ENCODE peak calls at places on chromosomes 2 and 18, in ten cellular contexts. W, S, G, X, J, O, T, K, D and U are unnamed samples. For H3K4me1, the result is how much of the 10 kb centered on the place peaks cover.

GRCh38 chr18:45415614-45416013 is 199.7 kb upstream of the SLC14A2 start:
- DNase-seq in W (no peak), S (no peak), G (no peak), X (no peak), J (no peak), O (no peak), T (no peak), K (no peak), D (no peak), U (no peak)

GRCh38 chr2:60550151-60550983 is 3.1 kb downstream of the BCL11A start:
- DNase-seq in W (peak), S (peak), G (peak), X (peak), J (no peak), O (peak), T (peak), K (peak), D (peak), U (peak)

GRCh38 chr2:234861841-234862735 is 89.7 kb upstream of the SH3BP4 start:
- DNase-seq in W (no peak), S (no peak), G (no peak), X (no peak), J (no peak), O (no peak), T (no peak), K (no peak), D (no peak), U (peak)

GRCh38 chr2:119158563-119159347 is at the start of gene C1QL2:
- DNase-seq in W (no peak), S (no peak), G (no peak), X (no peak), J (no peak), O (no peak), T (no peak), K (no peak), D (no peak), U (peak)

GRCh38 chr2:68319397-68320117 is at the start of gene CNRIP1:
- DNase-seq in W (peak), S (peak), G (peak), X (peak), J (peak), O (no peak), T (peak), K (peak), D (no peak), U (peak)

GRCh38 chr2:133171396-133172004 is 396.8 kb downstream of the NCKAP5 start:
- DNase-seq in W (no peak), S (peak), G (peak), X (no peak), J (no peak), O (peak), T (no peak), K (no peak), D (peak), U (peak)

GRCh38 chr2:2183135-2183534 is 147.9 kb downstream of the MYT1L start:
- DNase-seq in W (no peak), S (no peak), G (no peak), X (no peak), J (no peak), O (no peak), T (no peak), K (no peak), D (no peak), U (no peak)

GRCh38 chr2:231452799-231453508 is 11.3 kb downstream of the NCL start:
- DNase-seq in W (no peak), S (no peak), G (no peak), X (no peak), J (peak), O (peak), T (no peak), K (no peak), D (no peak), U (no peak)

GRCh38 chr2:149715005-149715592 is 127.5 kb upstream of the MMADHC start:
- DNase-seq in W (no peak), S (no peak), G (peak), X (no peak), J (no peak), O (peak), T (no peak), K (no peak), D (peak), U (no peak)

GRCh38 chr2:150023044-150023443 is 435.5 kb upstream of the MMADHC start:
- DNase-seq in W (no peak), S (no peak), G (peak), X (no peak), J (no peak), O (no peak), T (no peak), K (no peak), D (no peak), U (no peak)

GRCh38 chr2:38722271-38723115 is 28.7 kb downstream of the SRSF7 start:
- DNase-seq in W (no peak), S (no peak), G (no peak), X (no peak), J (peak), O (no peak), T (no peak), K (no peak), D (no peak), U (no peak)

GRCh38 chr18:25057491-25058050 is 294.4 kb downstream of the ZNF521 start:
- DNase-seq in W (no peak), S (no peak), G (no peak), X (no peak), J (no peak), O (no peak), T (no peak), K (no peak), D (no peak), U (no peak)

GRCh38 chr2:158756976-158757375 is 38.1 kb upstream of the DAPL1 start:
- DNase-seq in W (no peak), S (no peak), G (peak), X (no peak), J (no peak), O (no peak), T (no peak), K (no peak), D (no peak), U (no peak)

GRCh38 chr2:142140434-142140845 is 9.6 kb upstream of the LRP1B start:
- DNase-seq in W (no peak), S (no peak), G (no peak), X (no peak), J (no peak), O (no peak), T (no peak), K (no peak), D (peak), U (peak)

GRCh38 chr18:70366670-70367069 is 77.8 kb downstream of the SOCS6 start:
- DNase-seq in W (no peak), S (no peak), G (peak), X (no peak), J (no peak), O (no peak), T (no peak), K (no peak), D (no peak), U (no peak)

GRCh38 chr2:121506621-121507020 is 24.1 kb upstream of the RNU4ATAC start:
- DNase-seq in W (no peak), S (no peak), G (no peak), X (no peak), J (no peak), O (no peak), T (no peak), K (no peak), D (no peak), U (no peak)

GRCh38 chr2:86806059-86806857 is 15.5 kb upstream of the CD8A start:
- DNase-seq in W (no peak), S (no peak), G (no peak), X (no peak), J (no peak), O (no peak), T (no peak), K (no peak), D (no peak), U (no peak)

GRCh38 chr2:71930073-71930681 is 217.5 kb downstream of the CYP26B1 start:
- DNase-seq in W (no peak), S (peak), G (no peak), X (peak), J (no peak), O (no peak), T (no peak), K (peak), D (no peak), U (no peak)

GRCh38 chr2:191115391-191115790 is 35.4 kb downstream of the STAT4 start:
- DNase-seq in W (no peak), S (no peak), G (peak), X (no peak), J (no peak), O (no peak), T (no peak), K (no peak), D (no peak), U (no peak)

GRCh38 chr2:215565897-215566296 is 130.0 kb upstream of the FN1 start:
- DNase-seq in W (no peak), S (no peak), G (peak), X (no peak), J (no peak), O (peak), T (no peak), K (no peak), D (no peak), U (no peak)

GRCh38 chr2:19021100-19021476 is 337.3 kb downstream of the OSR1 start:
- DNase-seq in W (no peak), S (no peak), G (peak), X (no peak), J (no peak), O (no peak), T (no peak), K (no peak), D (peak), U (no peak)

GRCh38 chr2:198062826-198063225 is 258.4 kb downstream of the PLCL1 start:
- DNase-seq in W (no peak), S (no peak), G (no peak), X (no peak), J (no peak), O (no peak), T (no peak), K (no peak), D (no peak), U (no peak)

GRCh38 chr2:180980943-180981898 is 816 bp downstream of the UBE2E3 start:
- DNase-seq in W (peak), S (peak), G (peak), X (no peak), J (no peak), O (peak), T (no peak), K (peak), D (no peak), U (peak)

GRCh38 chr2:166127217-166128155 is at the start of gene SCN1A:
- DNase-seq in W (no peak), S (no peak), G (peak), X (no peak), J (no peak), O (peak), T (no peak), K (no peak), D (peak), U (peak)

GRCh38 chr18:22348521-22349316 is 69.0 kb downstream of the CTAGE1 start:
- DNase-seq in W (no peak), S (peak), G (peak), X (peak), J (peak), O (peak), T (peak), K (peak), D (no peak), U (peak)

GRCh38 chr18:26702023-26702422 is 153.7 kb upstream of the KCTD1 start:
- DNase-seq in W (no peak), S (no peak), G (no peak), X (no peak), J (no peak), O (no peak), T (no peak), K (no peak), D (no peak), U (no peak)

GRCh38 chr2:202411097-202411496 is 35.0 kb downstream of the BMPR2 start:
- DNase-seq in W (no peak), S (no peak), G (no peak), X (no peak), J (no peak), O (no peak), T (no peak), K (no peak), D (no peak), U (no peak)

GRCh38 chr18:44898536-44898935 is 217.8 kb downstream of the SETBP1 start:
- DNase-seq in W (no peak), S (no peak), G (no peak), X (no peak), J (no peak), O (no peak), T (no peak), K (no peak), D (no peak), U (no peak)

GRCh38 chr2:28633204-28633603 is 118.4 kb upstream of the PPP1CB start:
- DNase-seq in W (no peak), S (no peak), G (no peak), X (no peak), J (no peak), O (no peak), T (no peak), K (no peak), D (no peak), U (no peak)

GRCh38 chr2:78890940-78891339 is 134.6 kb upstream of the REG3G start:
- DNase-seq in W (no peak), S (no peak), G (no peak), X (no peak), J (no peak), O (no peak), T (no peak), K (no peak), D (no peak), U (no peak)

GRCh38 chr2:152583512-152584188 is 133.6 kb downstream of the PRPF40A start:
- DNase-seq in W (no peak), S (no peak), G (no peak), X (no peak), J (no peak), O (no peak), T (no peak), K (no peak), D (no peak), U (no peak)

GRCh38 chr2:112342067-112342466 is 66.7 kb downstream of the ZC3H6 start:
- DNase-seq in W (no peak), S (no peak), G (no peak), X (no peak), J (no peak), O (no peak), T (no peak), K (no peak), D (no peak), U (no peak)

GRCh38 chr18:79935499-79935898 is 16.0 kb downstream of the SLC66A2 start:
- DNase-seq in W (peak), S (peak), G (no peak), X (no peak), J (no peak), O (no peak), T (peak), K (peak), D (no peak), U (no peak)

GRCh38 chr2:204360218-204361007 is 184.9 kb upstream of the PARD3B start:
- DNase-seq in W (no peak), S (no peak), G (no peak), X (no peak), J (no peak), O (no peak), T (no peak), K (no peak), D (no peak), U (no peak)

GRCh38 chr2:18630541-18630940 is 41.2 kb upstream of the NT5C1B start:
- DNase-seq in W (no peak), S (no peak), G (peak), X (no peak), J (no peak), O (no peak), T (no peak), K (no peak), D (no peak), U (no peak)

GRCh38 chr2:11713815-11714214 is 32.6 kb upstream of the LPIN1 start:
- DNase-seq in W (no peak), S (no peak), G (no peak), X (no peak), J (no peak), O (no peak), T (no peak), K (no peak), D (no peak), U (no peak)

DNA sequence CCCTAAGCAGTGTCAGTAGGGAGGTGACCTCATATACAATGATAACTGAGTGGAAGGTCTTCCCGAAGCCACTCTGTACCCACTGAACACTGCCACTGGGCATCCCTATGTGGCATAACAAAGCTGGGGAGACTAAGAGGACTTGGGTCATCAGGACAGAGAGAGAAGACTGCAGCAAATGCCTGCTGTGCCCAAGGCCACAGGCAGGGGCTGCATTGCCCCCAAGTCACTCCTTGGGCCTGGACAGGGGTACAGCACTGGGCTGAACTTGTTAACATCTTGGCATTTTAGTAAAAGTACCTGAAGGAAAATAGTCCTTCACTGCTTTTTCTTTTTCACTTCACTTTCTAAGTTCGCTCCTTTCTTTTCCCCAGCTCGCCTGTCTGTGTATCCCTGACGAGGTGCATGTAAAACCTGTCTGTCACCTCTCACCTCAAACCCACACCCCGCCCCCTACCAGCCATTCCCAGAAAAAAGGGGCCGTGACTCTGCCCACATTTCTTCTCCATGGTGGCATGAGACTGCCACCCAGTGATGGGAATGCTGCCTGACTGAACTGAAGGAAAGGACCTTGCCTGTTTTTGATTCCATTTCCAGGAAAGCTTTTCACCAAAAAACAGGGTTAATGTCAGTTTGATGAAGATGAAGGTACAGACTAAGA is 62.9 kb downstream of the MTHFD2 start:
- DNase-seq in W (no peak), S (peak), G (peak), X (no peak), J (no peak), O (peak), T (no peak), K (peak), D (peak), U (peak)
- TF ChIP-seq CTCF in W (no peak), S (peak), G (peak), X (no peak), J (peak), O (peak), T (no peak), K (no peak), D (peak), U (peak)

GRCh38 chr2:226738191-226738820 is 61.3 kb downstream of the IRS1 start:
- DNase-seq in W (no peak), S (no peak), G (no peak), X (no peak), J (no peak), O (no peak), T (no peak), K (no peak), D (no peak), U (no peak)

GRCh38 chr2:226739508-226740030 is 60.1 kb downstream of the IRS1 start:
- DNase-seq in W (no peak), S (no peak), G (no peak), X (no peak), J (no peak), O (no peak), T (no peak), K (no peak), D (no peak), U (no peak)

GRCh38 chr2:226740039-226740648 is 59.5 kb downstream of the IRS1 start:
- DNase-seq in W (no peak), S (no peak), G (no peak), X (no peak), J (no peak), O (no peak), T (no peak), K (no peak), D (no peak), U (no peak)

GRCh38 chr2:226736391-226736790 is 63.2 kb downstream of the IRS1 start:
- DNase-seq in W (no peak), S (no peak), G (no peak), X (no peak), J (no peak), O (no peak), T (no peak), K (no peak), D (no peak), U (no peak)

DNA sequence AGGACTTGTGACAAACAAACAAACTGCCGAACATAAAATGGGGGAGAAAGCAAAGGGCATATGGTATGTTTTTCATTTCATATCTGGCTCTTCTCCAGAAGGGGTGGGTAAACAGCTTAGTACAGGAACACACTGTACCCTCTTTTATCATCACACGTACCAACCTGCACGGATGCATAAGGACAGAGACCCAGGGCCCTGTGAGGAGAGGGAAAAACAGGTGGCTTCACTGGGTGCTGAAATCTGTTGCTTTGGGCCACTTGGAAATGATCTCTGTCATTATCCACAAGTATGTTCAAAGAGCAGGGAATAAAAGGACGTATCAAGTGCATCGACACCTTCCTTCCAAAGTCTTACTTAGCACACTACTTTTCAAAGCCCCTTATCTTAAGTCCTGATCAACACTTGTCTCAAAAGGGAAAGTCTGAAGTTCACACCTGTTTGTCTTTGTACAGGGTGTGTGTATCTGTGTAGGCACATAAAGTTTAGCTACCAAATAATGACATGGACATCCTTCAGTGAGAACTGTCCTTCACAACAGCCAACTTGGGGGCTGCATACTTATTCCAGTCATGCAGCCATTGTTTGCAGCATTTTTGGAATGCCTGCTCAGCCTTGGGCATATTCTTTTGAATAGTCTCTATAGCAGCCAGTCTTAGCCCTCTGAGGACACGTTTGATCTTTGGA is 60.7 kb downstream of the IRS1 start:
- DNase-seq in W (no peak), S (no peak), G (no peak), X (no peak), J (no peak), O (peak), T (no peak), K (peak), D (no peak), U (no peak)
- H3K4me3 ChIP-seq in W (no peak), S (no peak), G (no peak), X (no peak), J (no peak), O (no peak), T (no peak), K (no peak), D (no peak), U (no peak)

GRCh38 chr2:205835982-205836381 is 153.7 kb downstream of the NRP2 start:
- DNase-seq in W (no peak), S (no peak), G (no peak), X (no peak), J (no peak), O (no peak), T (no peak), K (no peak), D (no peak), U (no peak)
- H3K4me1 ChIP-seq in W (under half), S (under half), G (under half), X (under half), J (under half), O (under half), T (under half), K (under half), D (under half), U (under half)

DNA sequence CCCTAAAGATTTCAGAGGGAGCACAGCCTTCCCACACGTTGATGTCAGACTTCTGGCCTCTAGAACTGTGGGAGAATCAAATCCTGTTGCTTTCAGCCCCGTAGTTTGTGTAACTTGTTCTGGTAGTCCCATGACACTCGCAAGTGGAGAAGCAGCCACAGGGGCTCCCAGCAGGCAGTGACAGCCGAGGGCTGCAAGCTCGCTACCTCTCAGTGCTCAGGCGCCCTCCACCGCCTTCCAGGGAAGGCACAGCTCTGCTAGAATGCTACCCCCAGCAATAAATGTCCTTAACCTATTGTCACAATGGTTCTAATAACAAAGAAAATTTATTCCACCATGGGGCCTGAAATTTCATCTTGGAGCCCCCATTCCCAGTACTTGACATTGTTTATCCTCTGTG is 143.1 kb upstream of the ZNF236 start:
- DNase-seq in W (no peak), S (no peak), G (no peak), X (no peak), J (no peak), O (no peak), T (no peak), K (no peak), D (no peak), U (peak)
- TF ChIP-seq CTCF in W (no peak), S (no peak), G (no peak), X (no peak), J (no peak), O (no peak), T (no peak), K (no peak), D (no peak), U (peak)

GRCh38 chr2:172100080-172101007 is 2.4 kb downstream of the DLX2 start:
- DNase-seq in W (no peak), S (no peak), G (no peak), X (no peak), J (no peak), O (no peak), T (no peak), K (no peak), D (no peak), U (no peak)
- H3K4me3 ChIP-seq in W (no peak), S (no peak), G (no peak), X (no peak), J (no peak), O (no peak), T (no peak), K (no peak), D (no peak), U (peak)